ENCODE peak calls at places on chromosome 9, in six cellular contexts. J, N, A, S, G and R are unnamed samples. For H3K4me1, the result is how much of the 10 kb centered on the place peaks cover.

GRCh38 chr9:87455407-87455806 is 42.3 kb upstream of the DAPK1 start:
- DNase-seq in J (no peak), G (no peak), S (no peak), N (no peak), A (no peak), R (no peak)

GRCh38 chr9:104608336-104608735 is 2.9 kb upstream of the OR13C2 start:
- DNase-seq in A (no peak), S (no peak), J (no peak), G (no peak), N (no peak), R (no peak)

GRCh38 chr9:123343428-123344272 is 12.3 kb upstream of the CRB2 start:
- DNase-seq in A (no peak), N (no peak), S (no peak), G (no peak), J (no peak), R (no peak)

GRCh38 chr9:3698531-3698930 is 172.7 kb upstream of the RFX3 start:
- DNase-seq in J (no peak), N (no peak), S (no peak), G (no peak), A (no peak), R (no peak)

GRCh38 chr9:38036359-38037084 is 32.5 kb downstream of the SHB start:
- DNase-seq in S (no peak), N (no peak), G (no peak), A (no peak), J (no peak), R (peak)

GRCh38 chr9:967436-967835 is 9.0 kb upstream of the DMRT3 start:
- DNase-seq in A (no peak), G (no peak), N (no peak), S (no peak), J (no peak), R (no peak)

GRCh38 chr9:123349691-123350480 is 6.1 kb upstream of the CRB2 start:
- DNase-seq in S (peak), J (peak), N (peak), A (peak), G (peak), R (no peak)

GRCh38 chr9:97802276-97802675 is 50.8 kb upstream of the FOXE1 start:
- DNase-seq in G (no peak), S (no peak), J (peak), N (no peak), A (no peak), R (no peak)

GRCh38 chr9:98867109-98867433 is 59.6 kb downstream of the GALNT12 start:
- DNase-seq in J (no peak), A (no peak), G (no peak), N (no peak), S (no peak), R (no peak)

GRCh38 chr9:117035546-117035945 is 348.4 kb downstream of the TRIM32 start:
- DNase-seq in G (no peak), J (no peak), N (no peak), A (no peak), S (no peak), R (no peak)

DNA sequence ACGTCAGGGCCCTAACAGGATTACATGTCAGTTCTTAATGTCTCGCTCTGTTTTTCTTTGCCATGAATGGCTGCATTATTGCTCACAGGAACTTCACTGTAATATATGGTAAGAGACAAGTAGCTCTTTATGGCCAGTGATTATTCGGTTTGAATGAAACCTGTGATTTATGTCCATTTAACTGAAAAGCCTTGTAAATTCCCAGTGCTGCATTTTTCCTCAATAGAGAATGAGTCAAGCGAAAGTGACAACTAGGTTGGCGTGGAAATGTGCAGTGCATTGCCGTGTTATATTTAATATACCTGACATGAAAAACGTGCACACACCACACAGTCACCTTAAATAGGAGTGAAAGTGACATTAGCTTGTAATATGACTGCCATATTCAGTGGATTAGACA is 163.1 kb downstream of the PBX3 start:
- DNase-seq in S (no peak), J (no peak), A (no peak), G (no peak), N (no peak), R (no peak)
- H3K4me1 ChIP-seq in S (under half), J (under half), A (under half), G (under half), N (under half), R (half or more)

DNA sequence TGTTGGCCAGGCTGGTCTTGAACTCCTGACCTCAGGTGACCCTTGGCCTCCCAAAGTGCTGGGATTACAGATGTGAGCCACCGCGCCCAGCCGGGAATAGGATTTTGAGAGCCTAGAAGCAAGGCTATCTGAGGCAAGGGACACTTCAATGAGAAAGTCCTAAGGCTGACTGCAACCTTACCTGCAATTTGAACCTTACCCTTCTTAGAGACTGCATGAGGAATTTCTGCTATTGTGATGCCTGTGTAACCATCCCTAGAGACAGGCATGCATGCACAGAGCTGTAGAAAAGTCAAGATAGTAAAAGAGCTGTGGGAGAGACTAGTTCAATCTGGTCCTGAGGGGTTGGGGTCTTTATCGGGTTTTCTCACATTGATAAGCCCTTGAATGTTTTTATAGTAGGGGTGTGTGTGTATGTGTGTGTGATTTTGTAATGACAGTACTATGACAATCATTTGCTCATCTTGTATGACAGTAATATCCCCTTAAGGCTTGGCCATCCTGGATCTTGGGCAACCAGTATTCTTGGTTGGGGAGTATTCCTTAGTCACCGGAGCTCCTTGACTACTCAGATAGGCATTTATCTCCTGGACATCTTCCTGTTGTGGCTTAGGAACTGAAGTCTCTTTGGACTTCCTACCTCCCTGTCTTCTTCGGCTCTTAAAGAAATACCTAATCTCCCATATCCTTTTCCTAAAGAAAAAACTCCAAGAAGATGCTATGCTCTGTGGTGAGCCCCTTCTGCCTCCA is 11.2 kb downstream of the DNAJB5 start:
- DNase-seq in N (no peak), S (no peak), J (no peak), G (no peak), A (no peak), R (no peak)
- H3K27ac ChIP-seq in N (no peak), S (no peak), J (no peak), G (no peak), A (no peak), R (no peak)

GRCh38 chr9:130198501-130199179 is 26.4 kb downstream of the NCS1 start:
- DNase-seq in S (no peak), A (no peak), N (no peak), G (no peak), J (no peak), R (no peak)
- H3K4me1 ChIP-seq in S (under half), A (under half), N (under half), G (under half), J (under half), R (half or more)

GRCh38 chr9:18477719-18478118 is 3.8 kb downstream of the ADAMTSL1 start:
- DNase-seq in N (no peak), S (no peak), A (no peak), J (no peak), G (no peak), R (no peak)
- H3K27ac ChIP-seq in N (no peak), S (no peak), A (no peak), J (no peak), G (no peak), R (no peak)

GRCh38 chr9:96345551-96345950 is 38.0 kb downstream of the SLC35D2 start:
- DNase-seq in J (no peak), A (no peak), N (no peak), S (no peak), G (no peak), R (no peak)

GRCh38 chr9:96342553-96343245 is 40.7 kb upstream of the HSD17B3 start:
- DNase-seq in A (no peak), J (no peak), G (no peak), N (no peak), S (no peak), R (no peak)

GRCh38 chr9:96338299-96338698 is 36.3 kb upstream of the HSD17B3 start:
- DNase-seq in A (no peak), G (no peak), J (no peak), N (no peak), S (no peak), R (no peak)

GRCh38 chr9:96344458-96345180 is 38.9 kb downstream of the SLC35D2 start:
- DNase-seq in S (no peak), J (peak), N (peak), G (peak), A (peak), R (peak)

DNA sequence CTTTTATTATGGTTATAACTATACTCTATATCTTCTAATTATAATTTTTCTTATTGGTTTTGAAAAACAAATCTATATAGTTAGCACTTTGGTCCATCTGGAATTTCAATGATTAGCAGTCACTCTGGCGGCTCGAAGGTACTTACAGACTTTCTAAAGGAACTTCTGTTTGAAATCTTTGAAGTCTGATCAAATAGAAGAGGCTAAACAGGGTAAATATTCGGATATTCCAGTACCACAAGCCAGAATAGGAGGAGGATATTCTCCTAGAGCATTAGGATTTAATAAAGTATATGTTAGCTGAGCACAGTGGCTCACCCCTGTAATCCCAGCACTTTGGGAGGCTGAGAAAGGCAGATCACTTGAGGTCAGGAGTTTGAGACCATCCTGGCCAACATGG is 38.7 kb upstream of the HSD17B3 start:
- DNase-seq in S (no peak), A (no peak), G (no peak), J (no peak), N (no peak), R (no peak)
- H3K4me1 ChIP-seq in S (under half), A (under half), G (under half), J (half or more), N (under half), R (under half)

GRCh38 chr9:136545065-136545965 is 533 bp downstream of the NOTCH1 start:
- DNase-seq in G (no peak), N (no peak), S (peak), A (no peak), J (no peak), R (no peak)
- H3K27ac ChIP-seq in G (peak), N (peak), S (peak), A (peak), J (peak), R (peak)

GRCh38 chr9:120478208-120478607 is 101.8 kb downstream of the CDK5RAP2 start:
- DNase-seq in J (no peak), G (peak), N (no peak), S (no peak), A (no peak), R (no peak)
- H3K4me1 ChIP-seq in J (under half), G (under half), N (under half), S (under half), A (under half), R (under half)

GRCh38 chr9:92504881-92505280 is 22.6 kb upstream of the ASPN start:
- DNase-seq in G (no peak), S (no peak), J (no peak), N (no peak), A (no peak), R (no peak)
- H3K27ac ChIP-seq in G (peak), S (no peak), J (no peak), N (no peak), A (no peak), R (peak)